ENCODE peak calls at places on chromosome 19, in eight cellular contexts. G is IMR-90; C is CD4-positive, alpha-beta memory T cell; Q is heart right ventricle; Z is psoas muscle; Y is neural progenitor cell; T is right lobe of liver; J is effector memory CD4-positive, alpha-beta T cell. A is an unnamed sample.

GRCh38 chr19:38152461-38153379 is 71.3 kb downstream of the DPF1 start:
- DNase-seq in G (peak; percentile 51), C (no peak), Q (peak; percentile 52), Z (no peak), Y (no peak), T (no peak), J (no peak), A (no peak)

GRCh38 chr19:40689339-40690049 is 957 bp downstream of the NUMBL start:
- DNase-seq in G (no peak), C (peak; percentile 53), Q (peak; percentile 44), Z (peak; percentile 43), Y (peak; percentile 51), T (no peak), J (no peak), A (no peak)

GRCh38 chr19:11995174-11995573 is 30.3 kb downstream of the ZNF763 start:
- DNase-seq in G (peak; percentile 51), C (no peak), Q (no peak), Z (no peak), Y (no peak), T (no peak), J (no peak), A (no peak)

GRCh38 chr19:28889941-28890645 is 322.9 kb downstream of the UQCRFS1 start:
- DNase-seq in G (no peak), C (no peak), Q (no peak), Z (no peak), Y (no peak), T (no peak), J (no peak), A (no peak)

GRCh38 chr19:35216833-35217707 is 11.5 kb downstream of the FAM187B start:
- DNase-seq in G (no peak), C (peak; percentile 52), Q (no peak), Z (no peak), Y (no peak), T (no peak), J (peak; percentile 16), A (no peak)

GRCh38 chr19:35491838-35492360 is 1.6 kb upstream of the KRTDAP start:
- DNase-seq in G (no peak), C (no peak), Q (no peak), Z (no peak), Y (no peak), T (no peak), J (no peak), A (no peak)

GRCh38 chr19:13727798-13728197 is 36.5 kb upstream of the MRI1 start:
- DNase-seq in G (peak; percentile 82), C (no peak), Q (no peak), Z (no peak), Y (no peak), T (no peak), J (no peak), A (no peak)

GRCh38 chr19:12664406-12665280 is 1.9 kb downstream of the MAN2B1 start:
- DNase-seq in G (no peak), C (no peak), Q (no peak), Z (no peak), Y (peak; percentile 77), T (no peak), J (no peak), A (no peak)

GRCh38 chr19:19113040-19113541 is 25.2 kb downstream of the TMEM161A start:
- DNase-seq in G (peak; percentile 74), C (no peak), Q (no peak), Z (no peak), Y (peak; percentile 64), T (peak; percentile 44), J (no peak), A (no peak)

GRCh38 chr19:28313633-28314032 is 899.3 kb downstream of the UQCRFS1 start:
- DNase-seq in G (peak; percentile 17), C (no peak), Q (no peak), Z (peak; percentile 21), Y (no peak), T (no peak), J (no peak), A (no peak)

GRCh38 chr19:36745870-36746269 is 26.7 kb downstream of the ZNF850 start:
- DNase-seq in G (no peak), C (no peak), Q (no peak), Z (no peak), Y (no peak), T (no peak), J (no peak), A (no peak)

GRCh38 chr19:36750066-36750691 is 22.4 kb downstream of the ZNF850 start:
- DNase-seq in G (no peak), C (no peak), Q (no peak), Z (no peak), Y (no peak), T (no peak), J (no peak), A (no peak)

GRCh38 chr19:36748431-36749275 is 24.0 kb downstream of the ZNF850 start:
- DNase-seq in G (no peak), C (no peak), Q (no peak), Z (no peak), Y (no peak), T (no peak), J (no peak), A (no peak)

DNA sequence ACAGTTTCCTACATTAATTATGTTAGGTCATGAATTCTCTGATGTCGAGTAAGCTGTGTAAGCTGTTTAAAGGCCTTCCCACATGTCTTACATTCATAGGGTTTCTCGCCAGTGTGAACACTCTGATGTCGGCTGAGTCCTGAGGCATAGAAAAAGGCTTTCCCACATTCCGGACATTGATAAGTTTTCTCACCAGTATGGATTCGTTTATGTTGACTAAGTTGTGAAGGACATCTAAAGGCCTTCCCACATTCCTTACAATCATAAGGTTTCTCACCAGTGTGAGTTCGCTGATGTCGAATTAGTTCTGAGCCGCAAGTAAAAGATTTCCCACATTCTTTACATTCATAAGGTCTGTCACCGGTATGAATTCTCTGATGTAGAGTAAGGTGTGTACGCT is 24.9 kb downstream of the ZNF850 start:
- DNase-seq in G (no peak), C (no peak), Q (no peak), Z (no peak), Y (no peak), T (no peak), J (no peak), A (no peak)
- H3K9me3 ChIP-seq in G (peaks cover 82% of the 10 kb centered on the region), C (peaks cover 11% of the 10 kb centered on the region), Q (peaks cover 97% of the 10 kb centered on the region), Z (peaks cover 99% of the 10 kb centered on the region), Y (peaks cover 83% of the 10 kb centered on the region), T (no peaks in the 10 kb centered on the region), J (peaks cover 65% of the 10 kb centered on the region), A (peaks cover 53% of the 10 kb centered on the region)

DNA sequence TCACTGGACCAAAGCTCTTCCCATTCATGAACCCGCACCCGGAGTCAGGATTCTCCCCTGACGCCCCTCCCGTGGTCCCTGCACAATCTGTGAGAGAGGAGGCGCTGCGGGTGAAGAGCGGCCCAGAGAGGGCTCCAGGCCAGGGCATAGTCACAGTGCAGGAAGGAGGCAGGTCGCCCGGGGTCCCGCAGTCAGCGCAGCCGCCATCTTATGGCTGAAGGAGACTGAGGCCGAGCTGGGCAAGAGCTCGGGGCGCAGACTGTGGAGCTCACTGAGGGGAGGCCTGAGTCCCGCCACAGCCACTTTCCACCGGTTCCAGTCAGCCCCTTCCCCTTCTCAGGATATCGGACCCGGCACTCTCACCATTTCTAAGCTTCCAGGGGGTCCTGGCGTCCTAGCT is 300 bp downstream of the ZNF99 start:
- DNase-seq in G (no peak), C (no peak), Q (peak; percentile 11), Z (no peak), Y (no peak), T (no peak), J (no peak), A (no peak)
- H3K9me3 ChIP-seq in G (peaks cover 12% of the 10 kb centered on the region), C (no peaks in the 10 kb centered on the region), Q (no peaks in the 10 kb centered on the region), Z (no peaks in the 10 kb centered on the region), Y (peaks cover 20% of the 10 kb centered on the region), T (no peaks in the 10 kb centered on the region), J (no peaks in the 10 kb centered on the region), A (no peaks in the 10 kb centered on the region)

DNA sequence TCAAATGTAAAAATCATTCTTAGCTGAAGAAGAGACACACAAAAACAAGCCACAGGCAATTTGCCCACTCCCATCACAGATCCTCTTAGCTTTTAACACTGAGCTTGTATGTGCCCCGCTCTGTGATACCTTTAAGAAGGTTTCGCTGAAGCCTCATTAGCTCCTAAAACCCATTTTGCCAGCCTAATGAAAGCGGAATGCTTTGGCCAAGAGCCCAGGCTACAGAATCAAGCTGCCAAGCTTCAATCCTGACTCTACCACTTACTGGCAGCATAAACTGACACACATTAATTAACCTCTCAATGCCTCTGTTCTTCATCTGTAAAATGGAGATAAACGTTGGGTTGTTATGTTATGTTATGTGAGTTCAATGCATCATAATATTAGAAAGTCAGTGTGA is 10.5 kb downstream of the ZNF112 start:
- DNase-seq in G (no peak), C (no peak), Q (no peak), Z (no peak), Y (no peak), T (no peak), J (no peak), A (no peak)
- H3K9me3 ChIP-seq in G (peaks cover 7% of the 10 kb centered on the region), C (no peaks in the 10 kb centered on the region), Q (no peaks in the 10 kb centered on the region), Z (peaks cover 66% of the 10 kb centered on the region), Y (peaks cover 18% of the 10 kb centered on the region), T (no peaks in the 10 kb centered on the region), J (peaks cover 4% of the 10 kb centered on the region), A (peaks cover 5% of the 10 kb centered on the region)

GRCh38 chr19:15758379-15758778 is 20.6 kb downstream of the OR10H3 start:
- DNase-seq in G (no peak), C (no peak), Q (no peak), Z (no peak), Y (no peak), T (peak; percentile 60), J (no peak), A (no peak)
- H3K9me3 ChIP-seq in G (peaks cover 19% of the 10 kb centered on the region), C (no peaks in the 10 kb centered on the region), Q (no peaks in the 10 kb centered on the region), Z (no peaks in the 10 kb centered on the region), Y (peaks cover 59% of the 10 kb centered on the region), T (no peaks in the 10 kb centered on the region), J (no peaks in the 10 kb centered on the region), A (no peaks in the 10 kb centered on the region)

GRCh38 chr19:30056580-30056979 is 114.5 kb downstream of the URI1 start:
- DNase-seq in G (no peak), C (no peak), Q (no peak), Z (no peak), Y (no peak), T (no peak), J (no peak), A (no peak)
- H3K9me3 ChIP-seq in G (no peaks in the 10 kb centered on the region), C (no peaks in the 10 kb centered on the region), Q (no peaks in the 10 kb centered on the region), Z (peaks cover 3% of the 10 kb centered on the region), Y (no peaks in the 10 kb centered on the region), T (no peaks in the 10 kb centered on the region), J (no peaks in the 10 kb centered on the region), A (no peaks in the 10 kb centered on the region)

GRCh38 chr19:57773488-57773887 is 4.0 kb downstream of the ZNF586 start:
- DNase-seq in G (no peak), C (no peak), Q (no peak), Z (no peak), Y (no peak), T (no peak), J (no peak), A (no peak)
- H3K9me3 ChIP-seq in G (peaks cover 28% of the 10 kb centered on the region), C (no peaks in the 10 kb centered on the region), Q (peaks cover 4% of the 10 kb centered on the region), Z (peaks cover 4% of the 10 kb centered on the region), Y (no peaks in the 10 kb centered on the region), T (no peaks in the 10 kb centered on the region), J (peaks cover 28% of the 10 kb centered on the region), A (peaks cover 29% of the 10 kb centered on the region)

GRCh38 chr19:44278181-44278690 is 18.6 kb downstream of the ZNF233 start:
- DNase-seq in G (peak; percentile 7), C (no peak), Q (no peak), Z (no peak), Y (no peak), T (no peak), J (no peak), A (no peak)
- H3K9me3 ChIP-seq in G (peaks cover 14% of the 10 kb centered on the region), C (no peaks in the 10 kb centered on the region), Q (peaks cover 17% of the 10 kb centered on the region), Z (peaks cover 84% of the 10 kb centered on the region), Y (peaks cover 8% of the 10 kb centered on the region), T (no peaks in the 10 kb centered on the region), J (peaks cover 38% of the 10 kb centered on the region), A (peaks cover 21% of the 10 kb centered on the region)

A was measured in T-helper 17 cell.